ENCODE peak calls at places on chromosomes 16 and 17, in seven cellular contexts. One of them, this sample, is unnamed.

GRCh38 chr17:19255279-19255678 is 18.1 kb downstream of the EPN2 start:
- DNase-seq in heart left ventricle: no peak
- DNase-seq in Kasumi-1: no peak
- DNase-seq in NCI-H748 treated with DMSO at 0.1 percent for 48 hours: no peak
- DNase-seq in GDM1: no peak
- DNase-seq in left colon: no peak
- DNase-seq in ureter: no peak
- DNase-seq in this sample: no peak

GRCh38 chr17:17028059-17028877 is 14.0 kb upstream of the MPRIP start:
- DNase-seq in heart left ventricle: no peak
- DNase-seq in Kasumi-1: no peak
- DNase-seq in NCI-H748 treated with DMSO at 0.1 percent for 48 hours: peak
- DNase-seq in GDM1: no peak
- DNase-seq in left colon: peak
- DNase-seq in ureter: peak
- DNase-seq in this sample: peak

GRCh38 chr16:17921357-17921978 is 415.1 kb downstream of the NPIPA8 start:
- DNase-seq in heart left ventricle: no peak
- DNase-seq in Kasumi-1: peak
- DNase-seq in NCI-H748 treated with DMSO at 0.1 percent for 48 hours: no peak
- DNase-seq in GDM1: peak
- DNase-seq in left colon: peak
- DNase-seq in ureter: no peak
- DNase-seq in this sample: no peak

GRCh38 chr16:3012828-3013420 is at the start of gene CLDN9:
- DNase-seq in heart left ventricle: no peak
- DNase-seq in Kasumi-1: no peak
- DNase-seq in NCI-H748 treated with DMSO at 0.1 percent for 48 hours: no peak
- DNase-seq in GDM1: no peak
- DNase-seq in left colon: peak
- DNase-seq in ureter: no peak
- DNase-seq in this sample: peak

GRCh38 chr17:50903604-50904521 is 37.7 kb upstream of the TOB1 start:
- DNase-seq in heart left ventricle: no peak
- DNase-seq in Kasumi-1: no peak
- DNase-seq in NCI-H748 treated with DMSO at 0.1 percent for 48 hours: no peak
- DNase-seq in GDM1: no peak
- DNase-seq in left colon: no peak
- DNase-seq in ureter: no peak
- DNase-seq in this sample: no peak

GRCh38 chr16:66862023-66862520 is 17.9 kb downstream of the CA7 start:
- DNase-seq in heart left ventricle: no peak
- DNase-seq in Kasumi-1: no peak
- DNase-seq in NCI-H748 treated with DMSO at 0.1 percent for 48 hours: no peak
- DNase-seq in GDM1: no peak
- DNase-seq in left colon: no peak
- DNase-seq in ureter: no peak
- DNase-seq in this sample: no peak

GRCh38 chr16:52618753-52619497 is 72.0 kb upstream of the TOX3 start:
- DNase-seq in heart left ventricle: no peak
- DNase-seq in Kasumi-1: no peak
- DNase-seq in NCI-H748 treated with DMSO at 0.1 percent for 48 hours: no peak
- DNase-seq in GDM1: no peak
- DNase-seq in left colon: no peak
- DNase-seq in ureter: no peak
- DNase-seq in this sample: no peak

GRCh38 chr17:45977506-45977824 is 21.6 kb upstream of the STH start:
- DNase-seq in heart left ventricle: no peak
- DNase-seq in Kasumi-1: no peak
- DNase-seq in NCI-H748 treated with DMSO at 0.1 percent for 48 hours: no peak
- DNase-seq in GDM1: no peak
- DNase-seq in left colon: no peak
- DNase-seq in ureter: no peak
- DNase-seq in this sample: no peak

GRCh38 chr16:19153876-19154275 is 14.2 kb upstream of the SYT17 start:
- DNase-seq in heart left ventricle: no peak
- DNase-seq in Kasumi-1: no peak
- DNase-seq in NCI-H748 treated with DMSO at 0.1 percent for 48 hours: no peak
- DNase-seq in GDM1: no peak
- DNase-seq in left colon: no peak
- DNase-seq in ureter: no peak
- DNase-seq in this sample: no peak

GRCh38 chr16:46920402-46921068 is 36.4 kb downstream of the GPT2 start:
- DNase-seq in heart left ventricle: no peak
- DNase-seq in Kasumi-1: no peak
- DNase-seq in NCI-H748 treated with DMSO at 0.1 percent for 48 hours: no peak
- DNase-seq in GDM1: no peak
- DNase-seq in left colon: peak
- DNase-seq in ureter: peak
- DNase-seq in this sample: peak

GRCh38 chr17:31740611-31741082 is 118.4 kb downstream of the COPRS start:
- DNase-seq in heart left ventricle: no peak
- DNase-seq in Kasumi-1: no peak
- DNase-seq in NCI-H748 treated with DMSO at 0.1 percent for 48 hours: no peak
- DNase-seq in GDM1: no peak
- DNase-seq in left colon: no peak
- DNase-seq in ureter: no peak
- DNase-seq in this sample: no peak

GRCh38 chr16:88529596-88529995 is 40.6 kb upstream of the ZC3H18 start:
- DNase-seq in heart left ventricle: peak
- DNase-seq in Kasumi-1: no peak
- DNase-seq in NCI-H748 treated with DMSO at 0.1 percent for 48 hours: no peak
- DNase-seq in GDM1: no peak
- DNase-seq in left colon: no peak
- DNase-seq in ureter: no peak
- DNase-seq in this sample: no peak

GRCh38 chr16:72995151-72995881 is 52.6 kb downstream of the ZFHX3 start:
- DNase-seq in heart left ventricle: no peak
- DNase-seq in Kasumi-1: peak
- DNase-seq in NCI-H748 treated with DMSO at 0.1 percent for 48 hours: no peak
- DNase-seq in GDM1: no peak
- DNase-seq in left colon: peak
- DNase-seq in ureter: no peak
- DNase-seq in this sample: no peak

GRCh38 chr16:80084614-80085013 is 456.2 kb upstream of the DYNLRB2 start:
- DNase-seq in heart left ventricle: no peak
- DNase-seq in Kasumi-1: no peak
- DNase-seq in NCI-H748 treated with DMSO at 0.1 percent for 48 hours: peak
- DNase-seq in GDM1: no peak
- DNase-seq in left colon: peak
- DNase-seq in ureter: peak
- DNase-seq in this sample: no peak

GRCh38 chr17:60743812-60744211 is 66.2 kb downstream of the BCAS3 start:
- DNase-seq in heart left ventricle: no peak
- DNase-seq in Kasumi-1: no peak
- DNase-seq in NCI-H748 treated with DMSO at 0.1 percent for 48 hours: peak
- DNase-seq in GDM1: no peak
- DNase-seq in left colon: no peak
- DNase-seq in ureter: no peak
- DNase-seq in this sample: no peak

GRCh38 chr16:74622005-74622404 is 15.1 kb upstream of the GLG1 start:
- DNase-seq in heart left ventricle: no peak
- DNase-seq in Kasumi-1: no peak
- DNase-seq in NCI-H748 treated with DMSO at 0.1 percent for 48 hours: no peak
- DNase-seq in GDM1: no peak
- DNase-seq in left colon: no peak
- DNase-seq in ureter: no peak
- DNase-seq in this sample: no peak

This sample was measured in lung.